ENCODE peak calls at places on chromosomes 16 and 17, in six cellular contexts. W is cardiac muscle cell, P is tibial artery, G is lung, A is GM12878, O is body of pancreas. Y is an unnamed sample. For H3K9me3 and H3K4me1, the result is how much of the 10 kb centered on the place peaks cover.

GRCh38 chr17:40496634-40497420 is 4.6 kb downstream of the TNS4 start:
- DNase-seq in A (no peak), G (no peak), W (no peak), O (no peak), P (no peak), Y (no peak)

GRCh38 chr17:76384987-76385891 is 830 bp downstream of the SPHK1 start:
- DNase-seq in A (no peak), W (peak), O (peak), P (peak), G (no peak), Y (peak)

GRCh38 chr16:21097151-21097550 is 53.5 kb downstream of the DNAH3 start:
- DNase-seq in A (no peak), W (no peak), O (no peak), P (no peak), G (no peak), Y (no peak)

GRCh38 chr17:80071116-80071980 is 30.0 kb upstream of the GAA start:
- DNase-seq in G (peak), O (peak), P (peak), A (no peak), W (peak), Y (no peak)

GRCh38 chr16:31052131-31052530 is 18.8 kb downstream of the STX4 start:
- DNase-seq in G (peak), W (peak), A (no peak), O (no peak), P (no peak), Y (no peak)

GRCh38 chr17:9002236-9002609 is 19.1 kb upstream of the NTN1 start:
- DNase-seq in A (no peak), P (no peak), O (no peak), W (no peak), G (no peak), Y (no peak)

GRCh38 chr17:61208301-61209098 is 191.1 kb upstream of the TBX2 start:
- DNase-seq in W (peak), O (peak), P (no peak), A (no peak), G (no peak), Y (no peak)

GRCh38 chr17:37479025-37479424 is 10.7 kb upstream of the DUSP14 start:
- DNase-seq in W (no peak), O (no peak), G (no peak), A (no peak), P (no peak), Y (no peak)

GRCh38 chr16:80317132-80318098 is 223.4 kb upstream of the DYNLRB2 start:
- DNase-seq in O (no peak), A (no peak), P (no peak), G (no peak), W (no peak), Y (no peak)

GRCh38 chr17:44966348-44967025 is 1.6 kb downstream of the C1QL1 start:
- DNase-seq in O (no peak), P (no peak), G (no peak), W (no peak), A (no peak), Y (no peak)

GRCh38 chr17:72998343-72998742 is 94.1 kb downstream of the SLC39A11 start:
- DNase-seq in A (no peak), O (no peak), G (no peak), W (no peak), P (no peak), Y (no peak)

GRCh38 chr16:48611329-48612137 is 1.6 kb upstream of the N4BP1 start:
- DNase-seq in O (no peak), P (no peak), W (no peak), G (no peak), A (peak), Y (peak)

GRCh38 chr17:38453951-38454421 is 25.7 kb downstream of the ARHGAP23 start:
- DNase-seq in G (no peak), P (no peak), A (no peak), O (no peak), W (peak), Y (no peak)

GRCh38 chr16:53695070-53695469 is 8.6 kb downstream of the RPGRIP1L start:
- DNase-seq in G (no peak), A (no peak), P (no peak), W (no peak), O (no peak), Y (no peak)

GRCh38 chr17:56661906-56662305 is 68.4 kb downstream of the NOG start:
- DNase-seq in A (no peak), G (no peak), P (no peak), W (no peak), O (no peak), Y (no peak)

GRCh38 chr16:15866451-15866850 is 9.6 kb upstream of the MYH11 start:
- DNase-seq in A (no peak), G (no peak), W (peak), P (no peak), O (no peak), Y (no peak)

GRCh38 chr17:58488428-58488890 is 251 bp upstream of the HSF5 start:
- DNase-seq in P (no peak), W (no peak), G (no peak), O (no peak), A (no peak), Y (no peak)

GRCh38 chr16:77946834-77947233 is 75.5 kb upstream of the CLEC3A start:
- DNase-seq in O (no peak), W (peak), G (no peak), A (no peak), P (no peak), Y (no peak)

GRCh38 chr17:17510456-17511292 is 14.5 kb upstream of the RASD1 start:
- DNase-seq in O (no peak), P (no peak), G (no peak), A (no peak), W (no peak), Y (no peak)

GRCh38 chr17:41494524-41494923 is 4.8 kb upstream of the KRT36 start:
- DNase-seq in G (no peak), A (no peak), P (no peak), O (no peak), W (no peak), Y (no peak)

GRCh38 chr17:69326302-69327059 is 452 bp downstream of the ABCA5 start:
- DNase-seq in P (no peak), O (no peak), G (no peak), A (no peak), W (peak), Y (no peak)

GRCh38 chr17:78369791-78370381 is 8.6 kb upstream of the PGS1 start:
- DNase-seq in O (no peak), W (peak), A (no peak), P (no peak), G (no peak), Y (no peak)

GRCh38 chr17:81400154-81400938 is 5.1 kb downstream of the BAHCC1 start:
- DNase-seq in W (peak), G (no peak), O (peak), P (no peak), A (no peak), Y (no peak)

GRCh38 chr16:62832214-62832613 is 796.0 kb upstream of the CDH8 start:
- DNase-seq in W (no peak), P (no peak), G (no peak), A (no peak), O (no peak), Y (no peak)

GRCh38 chr17:80584171-80584905 is 39.7 kb downstream of the RPTOR start:
- DNase-seq in G (no peak), A (no peak), W (peak), O (no peak), P (no peak), Y (no peak)

GRCh38 chr17:38749222-38750043 is 1.3 kb upstream of the PCGF2 start:
- DNase-seq in P (peak), G (peak), A (no peak), W (peak), O (peak), Y (no peak)

GRCh38 chr16:48385272-48385953 is at the start of gene SIAH1:
- DNase-seq in G (peak), P (peak), W (peak), O (peak), A (no peak), Y (peak)

GRCh38 chr17:80976718-80977117 is 14.9 kb upstream of the CHMP6 start:
- DNase-seq in A (no peak), G (no peak), P (no peak), O (no peak), W (no peak), Y (no peak)

GRCh38 chr17:49995055-49995738 is at the start of gene DLX3:
- DNase-seq in P (peak), W (peak), O (peak), A (no peak), G (peak), Y (no peak)
- H3K4me3 ChIP-seq in P (peak), W (peak), O (no peak), A (no peak), G (no peak), Y (peak)

DNA sequence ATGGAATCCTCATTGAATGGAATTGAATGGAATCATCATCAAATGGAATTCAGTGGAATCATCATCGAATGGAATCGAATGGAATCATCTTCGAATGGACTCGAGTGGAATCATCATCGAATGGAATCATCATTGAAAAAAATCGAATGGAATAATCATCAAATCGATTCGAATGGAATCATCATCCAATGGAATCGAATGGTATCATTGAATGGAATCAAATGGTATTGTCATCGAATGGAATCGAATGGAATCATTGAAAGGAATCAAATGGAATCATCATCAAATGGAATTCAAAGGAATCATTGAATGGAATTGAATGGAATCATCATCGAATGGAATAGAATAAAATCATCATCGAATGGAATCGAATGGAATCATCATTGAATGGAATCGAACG is 619.3 kb downstream of the TP53TG3F start:
- DNase-seq in A (no peak), G (no peak), P (no peak), W (peak), O (no peak), Y (no peak)
- H3K9me3 ChIP-seq in A (under half), G (under half), P (under half), W (under half), O (under half), Y (under half)

GRCh38 chr16:81515721-81516120 is 71.1 kb downstream of the CMIP start:
- DNase-seq in W (no peak), G (no peak), A (no peak), P (peak), O (no peak), Y (no peak)

GRCh38 chr16:81514568-81515258 is 70.1 kb downstream of the CMIP start:
- DNase-seq in G (no peak), O (no peak), W (no peak), P (peak), A (no peak), Y (no peak)

GRCh38 chr16:81516478-81517149 is 72.0 kb downstream of the CMIP start:
- DNase-seq in G (no peak), A (no peak), O (no peak), W (no peak), P (peak), Y (no peak)

GRCh38 chr16:81514041-81514559 is 69.5 kb downstream of the CMIP start:
- DNase-seq in O (no peak), A (no peak), G (no peak), W (no peak), P (peak), Y (no peak)

DNA sequence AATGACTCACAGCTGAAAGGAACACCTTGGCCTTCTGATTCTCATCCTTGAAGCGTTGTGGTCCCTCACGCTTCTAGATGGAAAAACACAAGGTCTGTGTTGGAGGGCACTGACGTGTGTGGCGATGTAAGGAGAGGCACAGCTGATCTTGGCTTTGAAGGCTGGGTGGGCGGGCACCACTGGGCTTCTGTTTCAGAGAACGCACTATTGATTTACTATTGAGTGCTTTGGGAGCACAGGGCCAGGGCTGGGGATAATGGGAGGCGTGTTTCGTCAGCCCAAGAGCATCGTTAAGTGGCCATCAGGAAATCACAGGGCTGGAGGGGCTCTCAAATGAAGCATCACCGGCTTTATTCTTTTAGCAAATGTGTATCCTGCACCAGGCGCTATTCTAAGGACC is 70.7 kb downstream of the CMIP start:
- DNase-seq in W (no peak), P (peak), G (no peak), A (no peak), O (no peak), Y (no peak)
- H3K4me1 ChIP-seq in W (under half), P (under half), G (under half), A (under half), O (under half), Y (under half)

DNA sequence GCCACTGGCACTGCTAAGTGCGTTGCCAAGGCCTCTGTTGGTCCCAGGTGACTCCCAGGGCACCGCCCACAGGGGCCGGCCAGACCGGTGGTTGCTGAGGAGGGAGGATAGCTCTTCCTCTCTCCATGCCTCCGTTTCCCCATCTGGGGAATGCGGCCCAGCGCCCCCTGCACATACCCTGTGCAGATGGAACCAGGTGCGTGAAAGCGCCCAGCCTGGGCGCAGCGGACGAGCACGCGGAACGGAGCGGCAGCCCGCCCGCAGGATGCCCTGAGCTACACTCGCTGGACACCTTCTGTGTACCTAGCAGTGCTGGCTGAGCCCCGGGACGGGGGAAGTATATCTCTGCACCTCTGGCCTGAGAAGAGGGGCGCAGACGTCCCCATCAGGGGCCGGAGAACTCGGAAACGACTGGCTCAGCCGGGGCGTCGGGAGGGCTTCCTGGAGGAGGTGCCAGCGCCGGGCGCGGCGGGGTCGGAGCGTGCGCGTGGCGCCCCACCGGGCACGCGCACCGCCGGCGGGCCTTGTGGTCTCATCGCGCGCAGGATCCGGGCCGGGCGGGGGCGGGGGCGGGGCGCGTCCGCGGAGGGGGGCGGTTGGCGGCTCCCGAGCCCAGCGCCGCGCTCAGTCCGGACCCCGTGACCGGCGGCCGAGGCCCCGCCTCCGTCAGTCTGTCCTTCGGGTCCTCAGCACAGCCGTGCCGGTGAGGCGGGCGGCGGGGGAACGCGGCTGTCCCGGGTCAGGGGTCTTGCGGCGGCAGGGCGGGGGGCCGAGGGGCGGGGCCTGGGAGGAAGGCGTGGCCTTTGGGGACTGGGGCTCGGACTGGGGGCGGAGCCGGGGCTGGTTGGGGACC is at the start of the genes CCDC78 and HAGHL:
- DNase-seq in O (peak), W (peak), P (no peak), G (no peak), A (no peak), Y (peak)
- H3K4me3 ChIP-seq in O (no peak), W (peak), P (peak), G (peak), A (peak), Y (peak)

GRCh38 chr17:27079660-27080059 is 214.3 kb upstream of the WSB1 start:
- DNase-seq in O (no peak), P (no peak), G (no peak), W (no peak), A (no peak), Y (no peak)

GRCh38 chr17:27083408-27084185 is 210.3 kb upstream of the WSB1 start:
- DNase-seq in A (no peak), O (no peak), G (no peak), P (no peak), W (no peak), Y (no peak)

GRCh38 chr17:27082775-27083154 is 211.1 kb upstream of the WSB1 start:
- DNase-seq in O (no peak), W (no peak), G (no peak), P (no peak), A (no peak), Y (no peak)

GRCh38 chr17:27081002-27081638 is 212.8 kb upstream of the WSB1 start:
- DNase-seq in O (no peak), G (no peak), A (no peak), W (no peak), P (no peak), Y (no peak)

DNA sequence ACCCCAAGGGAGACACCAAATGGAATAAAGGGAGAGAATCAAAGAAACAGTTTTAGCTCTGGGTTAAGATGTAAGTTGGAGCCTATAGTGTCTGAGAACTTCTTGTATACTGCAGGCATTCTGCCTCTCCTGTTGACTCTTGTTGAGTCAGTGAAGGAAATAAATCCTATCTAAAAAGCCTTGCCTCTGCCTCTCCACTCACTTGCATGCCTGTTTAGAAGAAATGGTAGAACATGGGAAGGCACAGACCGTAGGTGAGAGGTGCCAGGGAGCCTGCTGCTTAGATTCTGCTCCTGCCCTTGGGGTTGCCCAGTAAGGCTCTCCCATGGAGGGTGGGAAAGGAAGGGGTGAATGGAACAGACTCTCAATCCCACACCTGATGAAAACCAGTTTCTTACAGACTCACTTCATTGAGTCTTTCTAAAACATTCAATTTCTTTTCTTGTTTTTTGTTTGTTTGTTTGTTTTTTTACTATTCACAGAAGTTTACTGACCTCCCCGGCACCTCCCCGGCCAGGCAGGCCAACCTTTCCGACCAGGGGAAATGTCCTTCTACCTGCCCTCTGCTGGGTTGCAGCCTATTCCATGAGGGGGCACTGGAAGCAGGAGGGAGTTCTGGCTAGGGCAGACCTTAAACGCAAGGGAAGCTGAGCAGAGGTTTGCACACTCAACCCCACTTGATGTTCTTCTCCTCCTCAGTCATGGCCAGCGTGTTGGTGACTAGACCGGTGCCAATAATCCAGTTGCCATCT is 211.7 kb upstream of the WSB1 start:
- DNase-seq in P (no peak), A (no peak), O (no peak), W (no peak), G (no peak), Y (no peak)
- H3K9me3 ChIP-seq in P (under half), A (under half), O (under half), W (under half), G (under half), Y (under half)

GRCh38 chr16:88770459-88771293 is 14.3 kb downstream of the PIEZO1 start:
- DNase-seq in G (peak), A (no peak), P (no peak), W (peak), O (peak), Y (no peak)
- H3K4me1 ChIP-seq in G (half or more), A (under half), P (half or more), W (half or more), O (half or more), Y (half or more)

GRCh38 chr16:58127634-58128033 is 1.5 kb downstream of the CFAP20 start:
- DNase-seq in P (peak), A (no peak), O (no peak), W (no peak), G (no peak), Y (no peak)

GRCh38 chr16:58126451-58126968 is 2.7 kb downstream of the CFAP20 start:
- DNase-seq in P (no peak), G (no peak), O (no peak), A (no peak), W (no peak), Y (no peak)

GRCh38 chr16:58128181-58128631 is 975 bp downstream of the CFAP20 start:
- DNase-seq in A (no peak), W (no peak), G (no peak), P (no peak), O (no peak), Y (no peak)

GRCh38 chr16:58125781-58126335 is 3.3 kb downstream of the CFAP20 start:
- DNase-seq in O (no peak), W (no peak), G (no peak), A (no peak), P (no peak), Y (no peak)

GRCh38 chr16:58127033-58127556 is 2.1 kb downstream of the CFAP20 start:
- DNase-seq in G (no peak), O (peak), P (no peak), W (peak), A (no peak), Y (peak)
- H3K4me3 ChIP-seq in G (no peak), O (no peak), P (peak), W (peak), A (peak), Y (no peak)